ENCODE peak calls at places on chromosomes 12 and 14, in five cellular contexts. One of them, this sample, is unnamed.

GRCh38 chr14:64834965-64835364 is 44.7 kb downstream of the SPTB start:
- DNase-seq in neural crest cell: no peak
- DNase-seq in type B pancreatic cell: no peak
- DNase-seq in GM18507: no peak
- DNase-seq in GM19239: no peak
- DNase-seq in this sample: no peak

GRCh38 chr14:88476825-88477224 is 78.0 kb downstream of the PTPN21 start:
- DNase-seq in GM18507: no peak
- DNase-seq in type B pancreatic cell: no peak
- DNase-seq in neural crest cell: no peak
- DNase-seq in GM19239: no peak
- DNase-seq in this sample: no peak

GRCh38 chr12:3302406-3303041 is 188.5 kb upstream of the PRMT8 start:
- DNase-seq in neural crest cell: no peak
- DNase-seq in GM19239: no peak
- DNase-seq in type B pancreatic cell: no peak
- DNase-seq in GM18507: no peak
- DNase-seq in this sample: no peak

GRCh38 chr12:89098390-89099102 is 253.8 kb downstream of the DUSP6 start:
- DNase-seq in GM19239: no peak
- DNase-seq in GM18507: no peak
- DNase-seq in neural crest cell: peak; percentile 5
- DNase-seq in type B pancreatic cell: no peak
- DNase-seq in this sample: no peak

GRCh38 chr12:110141389-110141788 is 17.2 kb downstream of the IFT81 start:
- DNase-seq in neural crest cell: no peak
- DNase-seq in type B pancreatic cell: no peak
- DNase-seq in GM19239: no peak
- DNase-seq in GM18507: no peak
- DNase-seq in this sample: no peak

GRCh38 chr12:47268501-47269459 is 189.0 kb upstream of the AMIGO2 start:
- DNase-seq in GM19239: peak; percentile 28
- DNase-seq in neural crest cell: no peak
- DNase-seq in GM18507: no peak
- DNase-seq in type B pancreatic cell: no peak
- DNase-seq in this sample: peak; percentile 34

GRCh38 chr12:104480826-104481457 is 24.2 kb downstream of the CHST11 start:
- DNase-seq in GM18507: no peak
- DNase-seq in neural crest cell: no peak
- DNase-seq in type B pancreatic cell: no peak
- DNase-seq in GM19239: no peak
- DNase-seq in this sample: no peak

GRCh38 chr14:56686416-56686815 is 106.8 kb downstream of the TMEM260 start:
- DNase-seq in GM19239: no peak
- DNase-seq in type B pancreatic cell: no peak
- DNase-seq in neural crest cell: no peak
- DNase-seq in GM18507: no peak
- DNase-seq in this sample: no peak

GRCh38 chr12:122402264-122402663 is 20.2 kb downstream of the CLIP1 start:
- DNase-seq in neural crest cell: no peak
- DNase-seq in GM19239: no peak
- DNase-seq in GM18507: no peak
- DNase-seq in type B pancreatic cell: no peak
- DNase-seq in this sample: no peak

GRCh38 chr14:23321572-23322547 is 603 bp downstream of the PABPN1 start:
- DNase-seq in GM18507: no peak
- DNase-seq in type B pancreatic cell: no peak
- DNase-seq in neural crest cell: peak; percentile 44
- DNase-seq in GM19239: no peak
- DNase-seq in this sample: no peak

GRCh38 chr14:53338192-53338591 is 185.1 kb upstream of the DDHD1 start:
- DNase-seq in GM18507: no peak
- DNase-seq in GM19239: no peak
- DNase-seq in neural crest cell: no peak
- DNase-seq in type B pancreatic cell: no peak
- DNase-seq in this sample: no peak

GRCh38 chr12:107014050-107014449 is 27.1 kb upstream of the MTERF2 start:
- DNase-seq in GM18507: no peak
- DNase-seq in GM19239: no peak
- DNase-seq in neural crest cell: no peak
- DNase-seq in type B pancreatic cell: no peak
- DNase-seq in this sample: no peak

GRCh38 chr12:105218434-105218833 is 17.5 kb downstream of the APPL2 start:
- DNase-seq in GM18507: no peak
- DNase-seq in type B pancreatic cell: no peak
- DNase-seq in neural crest cell: no peak
- DNase-seq in GM19239: no peak
- DNase-seq in this sample: no peak

GRCh38 chr14:42229976-42230375 is 623.3 kb downstream of the LRFN5 start:
- DNase-seq in type B pancreatic cell: no peak
- DNase-seq in GM18507: no peak
- DNase-seq in neural crest cell: no peak
- DNase-seq in GM19239: no peak
- DNase-seq in this sample: no peak

GRCh38 chr12:94147991-94148840 is at the start of gene PLXNC1:
- DNase-seq in neural crest cell: no peak
- DNase-seq in GM18507: no peak
- DNase-seq in GM19239: peak; percentile 76
- DNase-seq in type B pancreatic cell: peak; percentile 75
- DNase-seq in this sample: peak; percentile 90

GRCh38 chr12:24244231-24244630 is 294.8 kb upstream of the SOX5 start:
- DNase-seq in GM19239: no peak
- DNase-seq in GM18507: no peak
- DNase-seq in neural crest cell: no peak
- DNase-seq in type B pancreatic cell: no peak
- DNase-seq in this sample: no peak

GRCh38 chr12:125518074-125518473 is 452.8 kb downstream of the AACS start:
- DNase-seq in GM18507: no peak
- DNase-seq in GM19239: no peak
- DNase-seq in type B pancreatic cell: no peak
- DNase-seq in neural crest cell: peak; percentile 22
- DNase-seq in this sample: no peak

GRCh38 chr14:81990312-81990761 is 456.7 kb upstream of the SEL1L start:
- DNase-seq in type B pancreatic cell: no peak
- DNase-seq in GM19239: peak; percentile 22
- DNase-seq in neural crest cell: peak; percentile 63
- DNase-seq in GM18507: no peak
- DNase-seq in this sample: peak; percentile 41

GRCh38 chr14:38944691-38945090 is 158.3 kb downstream of the SEC23A start:
- DNase-seq in GM18507: no peak
- DNase-seq in neural crest cell: no peak
- DNase-seq in type B pancreatic cell: no peak
- DNase-seq in GM19239: no peak
- DNase-seq in this sample: no peak

GRCh38 chr12:62269464-62270228 is 9.4 kb downstream of the USP15 start:
- DNase-seq in GM18507: no peak
- DNase-seq in GM19239: no peak
- DNase-seq in neural crest cell: no peak
- DNase-seq in type B pancreatic cell: no peak
- DNase-seq in this sample: no peak

GRCh38 chr12:7376196-7376595 is 67.8 kb downstream of the CD163L1 start:
- DNase-seq in GM18507: no peak
- DNase-seq in neural crest cell: no peak
- DNase-seq in GM19239: no peak
- DNase-seq in type B pancreatic cell: no peak
- DNase-seq in this sample: no peak

GRCh38 chr14:74324945-74325361 is 22.2 kb upstream of the ABCD4 start:
- DNase-seq in neural crest cell: peak; percentile 14
- DNase-seq in type B pancreatic cell: no peak
- DNase-seq in GM18507: no peak
- DNase-seq in GM19239: peak; percentile 33
- DNase-seq in this sample: peak; percentile 37

GRCh38 chr12:119808441-119808840 is 68.7 kb downstream of the CIT start:
- DNase-seq in type B pancreatic cell: no peak
- DNase-seq in neural crest cell: no peak
- DNase-seq in GM19239: no peak
- DNase-seq in GM18507: no peak
- DNase-seq in this sample: no peak

GRCh38 chr14:90803249-90803648 is 13.0 kb downstream of the TTC7B start:
- DNase-seq in type B pancreatic cell: no peak
- DNase-seq in GM19239: no peak
- DNase-seq in neural crest cell: no peak
- DNase-seq in GM18507: no peak
- DNase-seq in this sample: no peak

GRCh38 chr12:97637770-97638169 is 175.2 kb downstream of the RMST start:
- DNase-seq in GM18507: no peak
- DNase-seq in neural crest cell: no peak
- DNase-seq in type B pancreatic cell: no peak
- DNase-seq in GM19239: no peak
- DNase-seq in this sample: no peak

GRCh38 chr12:65758401-65758800 is 65.9 kb upstream of the HMGA2 start:
- DNase-seq in type B pancreatic cell: no peak
- DNase-seq in GM18507: no peak
- DNase-seq in neural crest cell: no peak
- DNase-seq in GM19239: no peak
- DNase-seq in this sample: no peak

GRCh38 chr12:59650594-59651229 is 54.9 kb downstream of the SLC16A7 start:
- DNase-seq in type B pancreatic cell: no peak
- DNase-seq in neural crest cell: no peak
- DNase-seq in GM19239: no peak
- DNase-seq in GM18507: no peak
- DNase-seq in this sample: no peak

GRCh38 chr12:123979566-123979965 is 6.6 kb downstream of the ZNF664 start:
- DNase-seq in GM19239: no peak
- DNase-seq in neural crest cell: no peak
- DNase-seq in type B pancreatic cell: no peak
- DNase-seq in GM18507: no peak
- DNase-seq in this sample: no peak

GRCh38 chr12:117087808-117088207 is 11.4 kb downstream of the TESC start:
- DNase-seq in GM18507: no peak
- DNase-seq in GM19239: no peak
- DNase-seq in type B pancreatic cell: no peak
- DNase-seq in neural crest cell: no peak
- DNase-seq in this sample: no peak

This sample was measured in GM20000.